ENCODE peak calls at places on chromosomes 11 and 22, in eight cellular contexts. L, V, U, P, B, K, S and O are unnamed samples.

GRCh38 chr22:35155403-35156025 is 89.6 kb downstream of the ISX start:
- DNase-seq in L (no peak), V (no peak), U (no peak), P (no peak), B (no peak), K (no peak), S (no peak), O (no peak)

GRCh38 chr22:35310556-35311550 is 11.2 kb downstream of the TOM1 start:
- DNase-seq in L (peak; percentile 69), V (no peak), U (no peak), P (no peak), B (no peak), K (no peak), S (no peak), O (no peak)

GRCh38 chr22:45246060-45246985 is 5.6 kb upstream of the KIAA0930 start:
- DNase-seq in L (peak; percentile 99), V (peak; percentile 97), U (no peak), P (no peak), B (peak; percentile 26), K (no peak), S (no peak), O (no peak)

GRCh38 chr11:2263012-2263565 is 7.3 kb downstream of the ASCL2 start:
- DNase-seq in L (no peak), V (no peak), U (no peak), P (no peak), B (no peak), K (no peak), S (no peak), O (no peak)

GRCh38 chr22:25403752-25404471 is 160.6 kb upstream of the GRK3 start:
- DNase-seq in L (peak; percentile 35), V (peak; percentile 15), U (peak; percentile 42), P (no peak), B (peak; percentile 59), K (peak; percentile 33), S (no peak), O (no peak)

GRCh38 chr11:69915151-69915500 is 95.9 kb upstream of the FGF3 start:
- DNase-seq in L (peak; percentile 24), V (peak; percentile 72), U (no peak), P (no peak), B (no peak), K (no peak), S (no peak), O (no peak)

GRCh38 chr11:30310623-30311022 is 12.3 kb upstream of the ARL14EP start:
- DNase-seq in L (no peak), V (no peak), U (peak; percentile 11), P (no peak), B (peak; percentile 25), K (no peak), S (no peak), O (no peak)

GRCh38 chr11:1227551-1228182 is 4.8 kb downstream of the MUC5B start:
- DNase-seq in L (no peak), V (no peak), U (peak; percentile 17), P (no peak), B (no peak), K (no peak), S (no peak), O (no peak)

GRCh38 chr11:61777234-61778090 is 14.9 kb downstream of the TMEM258 start:
- DNase-seq in L (no peak), V (no peak), U (peak; percentile 89), P (peak; percentile 55), B (peak; percentile 78), K (no peak), S (peak; percentile 61), O (peak; percentile 55)

GRCh38 chr11:59776210-59777066 is 21.3 kb downstream of the STX3 start:
- DNase-seq in L (peak; percentile 96), V (peak; percentile 99), U (no peak), P (no peak), B (no peak), K (no peak), S (no peak), O (no peak)

GRCh38 chr11:109858152-109858551 is 235.0 kb upstream of the ZC3H12C start:
- DNase-seq in L (no peak), V (no peak), U (no peak), P (no peak), B (no peak), K (no peak), S (no peak), O (no peak)

GRCh38 chr22:45334068-45334467 is 24.3 kb downstream of the FAM118A start:
- DNase-seq in L (no peak), V (peak; percentile 91), U (no peak), P (no peak), B (no peak), K (no peak), S (no peak), O (no peak)

GRCh38 chr11:83282084-83282716 is 4.0 kb downstream of the CCDC90B start:
- DNase-seq in L (no peak), V (no peak), U (no peak), P (no peak), B (no peak), K (no peak), S (no peak), O (no peak)

GRCh38 chr11:73480677-73481076 is 104.5 kb downstream of the RELT start:
- DNase-seq in L (no peak), V (no peak), U (no peak), P (no peak), B (no peak), K (no peak), S (no peak), O (no peak)

GRCh38 chr11:14248577-14248976 is 110.4 kb downstream of the RRAS2 start:
- DNase-seq in L (no peak), V (no peak), U (peak; percentile 40), P (no peak), B (no peak), K (no peak), S (no peak), O (no peak)

GRCh38 chr11:72138821-72139390 is 3.4 kb downstream of the FOLR3 start:
- DNase-seq in L (peak; percentile 59), V (no peak), U (no peak), P (no peak), B (no peak), K (no peak), S (no peak), O (no peak)

GRCh38 chr11:13786688-13787087 is 118.2 kb downstream of the FAR1 start:
- DNase-seq in L (no peak), V (no peak), U (no peak), P (no peak), B (no peak), K (no peak), S (no peak), O (no peak)

GRCh38 chr11:114116800-114117199 is 57.3 kb downstream of the ZBTB16 start:
- DNase-seq in L (no peak), V (no peak), U (no peak), P (no peak), B (no peak), K (no peak), S (no peak), O (no peak)

GRCh38 chr11:118462178-118462577 is 25.9 kb downstream of the KMT2A start:
- DNase-seq in L (no peak), V (no peak), U (no peak), P (no peak), B (no peak), K (no peak), S (no peak), O (no peak)

GRCh38 chr11:10150800-10151199 is 143.2 kb downstream of the SBF2 start:
- DNase-seq in L (no peak), V (no peak), U (no peak), P (no peak), B (no peak), K (no peak), S (no peak), O (no peak)

GRCh38 chr11:66891849-66892660 is 35.2 kb downstream of the LRFN4 start:
- DNase-seq in L (peak; percentile 97), V (peak; percentile 99), U (peak; percentile 51), P (no peak), B (peak; percentile 90), K (peak; percentile 39), S (peak; percentile 38), O (no peak)

GRCh38 chr22:44358723-44359440 is 46.1 kb upstream of the SHISAL1 start:
- DNase-seq in L (no peak), V (no peak), U (no peak), P (no peak), B (no peak), K (no peak), S (no peak), O (no peak)

GRCh38 chr11:48095779-48096470 is 115.6 kb downstream of the PTPRJ start:
- DNase-seq in L (no peak), V (no peak), U (no peak), P (no peak), B (no peak), K (no peak), S (no peak), O (no peak)

GRCh38 chr11:131748146-131749050 is 378.0 kb downstream of the NTM start:
- DNase-seq in L (peak; percentile 65), V (peak; percentile 33), U (peak; percentile 75), P (no peak), B (peak; percentile 66), K (peak; percentile 50), S (no peak), O (no peak)

GRCh38 chr11:67058506-67058905 is 1.9 kb downstream of the RHOD start:
- DNase-seq in L (no peak), V (no peak), U (no peak), P (no peak), B (no peak), K (no peak), S (no peak), O (no peak)